ENCODE peak calls at places on chromosome 1, in seven cellular contexts. J, E, C, W, S, Z and Q are unnamed samples. For H3K9me3 and H3K36me3, the result is how much of the 10 kb centered on the place peaks cover.

GRCh38 chr1:25091671-25092070 is 140.6 kb downstream of the SYF2 start:
- DNase-seq in J (no peak), E (no peak), C (no peak), W (no peak), S (no peak), Z (no peak), Q (no peak)

GRCh38 chr1:62800825-62801306 is 16.9 kb downstream of the ATG4C start:
- DNase-seq in J (no peak), E (peak), C (no peak), W (no peak), S (no peak), Z (no peak), Q (no peak)

GRCh38 chr1:196209983-196210382 is 398.3 kb downstream of the KCNT2 start:
- DNase-seq in J (no peak), E (peak), C (no peak), W (no peak), S (no peak), Z (no peak), Q (peak)

GRCh38 chr1:55010887-55011217 is 12.1 kb downstream of the BSND start:
- DNase-seq in J (no peak), E (no peak), C (no peak), W (no peak), S (no peak), Z (peak), Q (no peak)

GRCh38 chr1:167671727-167672511 is 41.9 kb downstream of the RCSD1 start:
- DNase-seq in J (no peak), E (no peak), C (no peak), W (no peak), S (no peak), Z (no peak), Q (peak)

GRCh38 chr1:217747156-217747769 is 116.1 kb downstream of the SPATA17 start:
- DNase-seq in J (peak), E (peak), C (no peak), W (peak), S (no peak), Z (no peak), Q (no peak)

GRCh38 chr1:219387211-219387610 is 213.5 kb downstream of the LYPLAL1 start:
- DNase-seq in J (no peak), E (no peak), C (no peak), W (no peak), S (no peak), Z (no peak), Q (no peak)

GRCh38 chr1:243483084-243483845 is 227.4 kb downstream of the SDCCAG8 start:
- DNase-seq in J (no peak), E (no peak), C (no peak), W (no peak), S (no peak), Z (no peak), Q (no peak)

GRCh38 chr1:35454616-35455015 is 102.6 kb downstream of the KIAA0319L start:
- DNase-seq in J (no peak), E (peak), C (no peak), W (no peak), S (no peak), Z (no peak), Q (no peak)

GRCh38 chr1:31701137-31701736 is 2.6 kb downstream of the COL16A1 start:
- DNase-seq in J (no peak), E (peak), C (peak), W (peak), S (peak), Z (no peak), Q (peak)
- H3K4me3 ChIP-seq in J (no peak), E (peak), C (no peak), W (no peak), S (no peak), Z (no peak), Q (peak)

DNA sequence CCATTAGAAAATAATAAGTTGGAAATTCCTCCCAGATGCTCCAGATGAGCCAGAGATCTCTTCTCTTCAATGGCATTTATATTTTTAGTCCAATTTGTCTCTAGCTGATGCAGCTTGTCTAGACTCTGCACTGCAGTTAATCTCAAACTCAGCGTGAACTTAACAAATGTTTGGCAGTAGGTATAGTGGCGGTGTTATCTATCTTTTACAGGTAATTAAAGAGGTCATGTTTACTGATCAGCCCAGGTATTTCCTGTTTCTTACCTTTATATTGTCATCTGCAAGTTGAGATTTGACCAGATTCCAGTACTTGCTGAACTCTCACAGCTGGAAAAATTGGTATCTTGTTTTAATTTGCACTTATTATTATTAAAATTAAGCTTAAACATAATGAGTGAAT is 1024.4 kb upstream of the ADGRL2 start:
- DNase-seq in J (no peak), E (no peak), C (no peak), W (no peak), S (no peak), Z (no peak), Q (no peak)
- H3K9me3 ChIP-seq in J (under half), E (under half), C (under half), W (under half), S (under half), Z (under half), Q (under half)

GRCh38 chr1:1268284-1268682 is 5.4 kb downstream of the UBE2J2 start:
- DNase-seq in J (no peak), E (no peak), C (no peak), W (no peak), S (no peak), Z (no peak), Q (no peak)
- H3K36me3 ChIP-seq in J (under half), E (under half), C (under half), W (under half), S (under half), Z (under half), Q (half or more)

DNA sequence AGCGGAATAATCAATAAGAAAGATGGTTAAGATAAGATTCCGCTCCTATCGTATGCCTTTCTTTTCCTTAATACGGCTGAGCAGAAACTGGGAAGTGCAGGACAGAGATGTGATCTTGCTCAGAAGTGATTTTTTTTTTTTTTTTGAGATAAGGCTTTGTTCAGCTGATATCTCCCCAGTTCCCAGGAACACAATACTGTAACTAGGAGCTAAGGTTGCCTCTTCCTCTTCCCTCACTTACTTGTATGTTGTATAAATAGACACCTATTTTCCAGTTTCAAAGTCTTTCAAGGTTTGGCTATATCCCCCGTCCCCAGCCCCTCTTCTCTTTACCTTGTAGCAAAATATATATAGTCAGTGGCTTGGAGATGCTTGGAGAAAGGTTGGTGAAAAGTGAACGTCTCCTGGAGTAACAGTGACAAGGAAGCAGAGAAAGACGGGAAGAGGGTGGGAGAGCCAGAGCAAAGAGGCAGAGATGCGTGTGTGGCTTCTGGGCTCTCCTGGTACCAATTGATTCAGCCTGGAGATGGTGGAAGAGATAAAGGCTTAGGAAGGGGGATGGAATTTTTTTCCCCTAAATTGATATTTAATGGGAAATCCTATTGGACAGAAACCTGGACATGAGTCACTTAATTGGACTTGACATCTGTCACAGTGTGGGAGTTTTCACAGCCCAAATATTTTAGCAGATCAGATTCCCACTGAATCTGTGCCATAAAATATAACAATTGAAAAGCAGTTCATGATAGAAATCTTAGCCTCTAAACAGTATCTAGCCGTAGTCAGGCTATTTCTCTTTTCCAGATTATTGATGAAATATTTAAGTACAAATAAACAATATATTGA is at the start of gene NHLH2:
- DNase-seq in J (no peak), E (no peak), C (no peak), W (no peak), S (no peak), Z (no peak), Q (no peak)
- H3K4me3 ChIP-seq in J (no peak), E (no peak), C (no peak), W (no peak), S (no peak), Z (no peak), Q (no peak)

GRCh38 chr1:247043406-247043805 is 35.2 kb downstream of the ZNF670 start:
- DNase-seq in J (no peak), E (no peak), C (no peak), W (no peak), S (no peak), Z (no peak), Q (no peak)

DNA sequence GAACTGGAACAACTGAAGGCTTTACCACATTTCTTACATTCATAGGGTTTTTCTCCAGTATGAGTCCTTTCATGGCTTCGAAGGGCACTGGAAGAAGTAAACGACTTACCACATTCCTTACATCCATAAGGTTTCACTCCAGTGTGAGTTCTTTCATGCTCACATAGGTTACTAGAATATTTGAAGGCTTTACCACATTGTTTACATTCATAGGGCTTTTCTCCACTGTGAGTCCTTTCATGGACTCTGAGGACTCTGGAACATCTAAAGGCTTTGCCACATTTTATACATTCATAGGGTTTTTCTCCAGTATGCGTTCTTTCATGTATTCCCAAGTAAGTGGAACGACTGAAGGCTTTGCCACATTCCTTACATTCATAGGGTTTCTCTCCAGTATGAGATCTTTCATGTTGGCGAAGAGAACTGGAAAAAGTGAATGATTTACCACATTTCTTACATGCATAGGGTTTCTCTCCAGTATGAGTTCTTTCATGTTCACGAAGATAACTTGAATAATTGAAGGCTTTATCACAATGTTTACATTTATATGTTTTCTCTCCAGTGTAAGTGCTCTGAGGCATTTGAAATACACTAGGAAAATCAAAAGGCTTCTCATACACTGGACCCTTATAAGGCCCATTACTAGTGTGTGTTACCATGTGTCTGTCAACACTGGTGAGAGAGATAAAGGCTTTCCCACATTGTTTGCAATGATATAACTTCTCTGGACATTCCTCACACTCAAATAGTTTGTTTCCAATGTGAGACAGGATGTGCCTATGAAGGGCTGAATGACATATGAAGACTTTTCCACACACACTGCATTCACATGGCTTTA is 29.8 kb upstream of the ZNF695 start:
- DNase-seq in J (no peak), E (no peak), C (no peak), W (no peak), S (no peak), Z (no peak), Q (no peak)
- H3K9me3 ChIP-seq in J (under half), E (under half), C (half or more), W (half or more), S (half or more), Z (under half), Q (half or more)

DNA sequence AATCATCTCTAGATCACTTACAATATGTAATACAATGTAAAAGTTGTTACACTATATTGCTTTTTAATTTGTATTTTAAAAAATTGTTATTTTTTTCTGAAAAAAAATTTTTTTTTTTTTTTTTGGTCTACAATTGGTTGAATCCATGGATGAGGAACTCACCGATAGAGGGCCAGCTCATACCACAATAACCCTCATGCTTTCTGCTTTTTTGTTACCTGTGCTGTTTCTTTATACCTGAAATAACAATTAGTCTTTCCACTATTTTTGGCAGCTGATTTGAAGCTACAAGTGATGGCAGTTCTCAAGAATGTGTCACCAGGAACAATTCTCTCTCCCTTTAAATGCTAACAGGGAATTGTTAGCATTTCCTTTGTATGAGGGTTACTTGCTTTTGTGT is 12.0 kb downstream of the SMG7 start:
- DNase-seq in J (no peak), E (no peak), C (no peak), W (no peak), S (no peak), Z (no peak), Q (no peak)
- H3K36me3 ChIP-seq in J (under half), E (under half), C (under half), W (under half), S (under half), Z (under half), Q (under half)

GRCh38 chr1:10588640-10589039 is 113.9 kb downstream of the PEX14 start:
- DNase-seq in J (no peak), E (no peak), C (no peak), W (no peak), S (no peak), Z (no peak), Q (no peak)
- H3K4me3 ChIP-seq in J (no peak), E (no peak), C (no peak), W (no peak), S (no peak), Z (no peak), Q (no peak)

DNA sequence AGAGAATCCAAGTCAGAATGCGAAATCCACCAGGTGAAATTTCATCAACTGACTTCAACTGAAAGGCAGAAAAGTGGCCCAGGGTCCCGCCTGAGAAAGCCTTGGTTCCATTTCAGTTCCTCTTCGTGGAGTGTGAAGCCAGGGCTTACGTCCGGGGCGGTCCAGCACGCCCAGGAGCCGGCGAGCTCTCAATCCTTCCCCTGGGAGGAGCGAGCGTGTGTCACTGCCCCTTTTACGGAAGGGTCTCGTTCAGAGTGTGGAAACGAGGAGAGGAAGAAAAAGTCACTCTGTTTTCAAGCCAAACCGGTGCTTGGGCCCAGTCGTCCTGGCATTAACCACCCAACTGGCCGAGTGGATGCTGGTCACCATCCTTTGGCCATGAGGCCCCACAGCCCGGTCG is 93.9 kb upstream of the ACTRT2 start:
- DNase-seq in J (no peak), E (no peak), C (no peak), W (no peak), S (no peak), Z (no peak), Q (no peak)
- H3K9me3 ChIP-seq in J (under half), E (under half), C (under half), W (under half), S (under half), Z (under half), Q (under half)

DNA sequence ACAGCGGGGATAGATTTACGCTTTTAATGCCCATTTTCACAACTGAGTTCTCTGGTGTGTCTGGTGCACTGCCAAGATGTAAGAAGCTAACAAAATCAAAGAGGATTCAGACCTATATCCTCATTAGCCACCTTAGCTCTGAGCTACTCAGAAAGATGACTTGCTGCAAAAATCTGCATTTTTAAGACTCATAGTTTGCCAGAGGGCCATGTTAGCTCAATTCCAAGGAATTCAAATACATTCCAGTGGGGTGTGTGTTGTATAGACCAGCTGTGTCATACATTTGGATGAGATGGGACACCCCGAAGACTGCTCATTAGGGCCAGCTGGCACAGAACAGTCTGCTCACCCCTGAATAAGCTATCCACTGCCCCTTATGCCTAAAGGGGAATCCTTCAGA is 8.9 kb downstream of the DENND2D start:
- DNase-seq in J (no peak), E (peak), C (no peak), W (no peak), S (no peak), Z (no peak), Q (peak)
- H3K36me3 ChIP-seq in J (half or more), E (under half), C (under half), W (under half), S (under half), Z (half or more), Q (under half)

GRCh38 chr1:117060441-117061317 is 553 bp downstream of the TTF2 start:
- DNase-seq in J (no peak), E (peak), C (no peak), W (peak), S (peak), Z (peak), Q (peak)

GRCh38 chr1:117061986-117062415 is 1.9 kb downstream of the TTF2 start:
- DNase-seq in J (no peak), E (peak), C (no peak), W (peak), S (no peak), Z (no peak), Q (no peak)

GRCh38 chr1:117059334-117059677 is 820 bp upstream of the TTF2 start:
- DNase-seq in J (peak), E (no peak), C (no peak), W (no peak), S (peak), Z (peak), Q (peak)

GRCh38 chr1:117059678-117060440 is at the start of gene TTF2:
- DNase-seq in J (peak), E (peak), C (peak), W (peak), S (peak), Z (peak), Q (peak)

GRCh38 chr1:117058810-117059209 is 1.3 kb upstream of the TTF2 start:
- DNase-seq in J (no peak), E (no peak), C (no peak), W (no peak), S (no peak), Z (no peak), Q (no peak)
- H3K4me3 ChIP-seq in J (peak), E (no peak), C (no peak), W (peak), S (peak), Z (peak), Q (peak)